ENCODE peak calls at places on chromosomes 12 and 14, in seven cellular contexts. P is mucosa of descending colon; X is tibial artery; Y is CD8-positive, alpha-beta T cell; W is body of pancreas; I is endodermal cell; O is fibroblast of lung. R is an unnamed sample.

GRCh38 chr14:103372552-103373304 is 12.5 kb upstream of the MARK3 start:
- DNase-seq in O (peak; percentile 93), W (no peak), I (no peak), X (no peak), Y (no peak), P (no peak), R (peak; percentile 73)

GRCh38 chr12:3354586-3354985 is 136.4 kb upstream of the PRMT8 start:
- DNase-seq in I (no peak), Y (no peak), O (no peak), X (peak; percentile 43), W (no peak), P (no peak), R (no peak)

GRCh38 chr12:101759396-101760047 is 20.3 kb upstream of the SYCP3 start:
- DNase-seq in Y (no peak), X (no peak), P (no peak), O (peak; percentile 15), W (no peak), I (no peak), R (no peak)

GRCh38 chr12:107431942-107432341 is 253.7 kb upstream of the PWP1 start:
- DNase-seq in P (no peak), Y (no peak), X (no peak), W (no peak), O (no peak), I (no peak), R (no peak)

GRCh38 chr14:85537526-85537925 is 7.6 kb downstream of the FLRT2 start:
- DNase-seq in P (no peak), X (no peak), W (no peak), I (no peak), Y (no peak), O (no peak), R (no peak)

GRCh38 chr12:57897296-57897974 is 43.9 kb upstream of the ATP23 start:
- DNase-seq in O (no peak), X (no peak), Y (no peak), W (no peak), P (no peak), I (peak; percentile 58), R (no peak)

GRCh38 chr12:47886471-47887240 is 18.1 kb downstream of the VDR start:
- DNase-seq in Y (no peak), X (peak; percentile 39), O (peak; percentile 82), I (no peak), W (no peak), P (no peak), R (no peak)

GRCh38 chr14:101602466-101602840 is 41.2 kb downstream of the DIO3 start:
- DNase-seq in X (no peak), I (peak; percentile 24), P (no peak), Y (no peak), W (no peak), O (no peak), R (no peak)

GRCh38 chr14:32233292-32233691 is 30.2 kb upstream of the RNU6-8 start:
- DNase-seq in I (no peak), P (no peak), W (no peak), O (peak; percentile 82), Y (no peak), X (no peak), R (no peak)

GRCh38 chr12:21073822-21074460 is 57.1 kb upstream of the SLCO1B1 start:
- DNase-seq in I (peak; percentile 82), P (no peak), Y (no peak), O (peak; percentile 90), X (no peak), W (no peak), R (no peak)

GRCh38 chr12:94290353-94290752 is 142.0 kb downstream of the PLXNC1 start:
- DNase-seq in O (no peak), W (no peak), X (no peak), I (peak; percentile 70), P (no peak), Y (no peak), R (no peak)

GRCh38 chr12:53196486-53196885 is 10.6 kb downstream of the ITGB7 start:
- DNase-seq in Y (no peak), X (peak; percentile 61), I (peak; percentile 65), W (no peak), O (no peak), P (no peak), R (no peak)

GRCh38 chr12:68809190-68810026 is 1.4 kb downstream of the MDM2 start:
- DNase-seq in P (no peak), Y (no peak), O (peak; percentile 22), W (no peak), I (no peak), X (no peak), R (no peak)

GRCh38 chr12:68814490-68815231 is 6.7 kb downstream of the MDM2 start:
- DNase-seq in X (no peak), O (no peak), W (no peak), P (no peak), I (no peak), Y (no peak), R (no peak)

GRCh38 chr12:68813242-68813593 is 5.2 kb downstream of the MDM2 start:
- DNase-seq in O (no peak), Y (no peak), I (no peak), X (no peak), W (no peak), P (no peak), R (no peak)

GRCh38 chr12:68815232-68815927 is 7.4 kb downstream of the MDM2 start:
- DNase-seq in X (no peak), O (no peak), Y (no peak), W (no peak), P (no peak), I (no peak), R (no peak)

DNA sequence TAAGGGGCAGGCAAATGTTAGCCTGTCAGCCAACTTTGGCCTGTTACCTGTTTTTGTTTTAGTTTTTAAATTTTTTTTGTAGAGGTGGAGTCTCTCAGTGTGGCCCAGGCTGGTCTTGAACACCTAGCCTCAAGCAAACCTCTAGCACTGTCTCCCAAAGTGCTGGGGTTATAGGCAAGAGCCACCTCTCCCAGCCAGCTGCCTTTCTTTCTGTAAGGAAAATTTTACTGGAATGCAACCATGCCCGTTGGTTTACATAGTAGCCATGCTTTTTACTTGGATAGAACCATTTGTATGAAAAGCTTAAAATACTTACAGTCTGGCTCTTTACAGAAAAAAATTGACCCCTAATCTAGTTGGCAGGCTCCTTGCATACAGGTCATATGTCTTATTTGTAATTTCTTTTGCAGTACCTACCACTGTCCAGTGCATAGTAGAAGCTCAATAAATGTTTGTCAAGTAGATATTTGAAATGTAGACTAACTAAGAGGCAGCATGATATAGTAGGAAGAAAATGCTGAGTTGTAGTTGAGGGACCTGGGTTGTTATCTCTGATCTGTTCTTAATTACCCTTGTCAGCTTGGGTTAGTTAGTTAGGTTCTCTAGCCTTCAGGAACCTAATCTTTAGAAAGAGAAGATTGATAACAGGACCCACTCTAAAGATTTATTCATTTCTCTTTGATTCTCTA is 4.7 kb downstream of the MDM2 start:
- DNase-seq in X (no peak), I (no peak), O (no peak), Y (no peak), P (no peak), W (no peak), R (no peak)
- H3K4me3 ChIP-seq in X (no peak overlapping the region), I (peak overlapping the region; percentile 34), O (no peak overlapping the region), Y (no peak overlapping the region), P (no peak overlapping the region), W (no peak overlapping the region), R (peak overlapping the region; percentile 16)

GRCh38 chr12:121508533-121508932 is 72.3 kb downstream of the KDM2B start:
- DNase-seq in P (no peak), I (no peak), O (no peak), X (no peak), W (no peak), Y (no peak), R (no peak)

GRCh38 chr12:121509339-121509738 is 71.5 kb downstream of the KDM2B start:
- DNase-seq in P (no peak), I (no peak), X (no peak), O (no peak), W (no peak), Y (no peak), R (no peak)

GRCh38 chr12:121507984-121508383 is 72.8 kb downstream of the KDM2B start:
- DNase-seq in W (no peak), P (no peak), I (no peak), O (no peak), X (no peak), Y (no peak), R (no peak)

GRCh38 chr12:121505513-121505912 is 75.3 kb downstream of the KDM2B start:
- DNase-seq in P (no peak), Y (no peak), I (no peak), X (no peak), O (peak; percentile 33), W (no peak), R (no peak)

GRCh38 chr12:121507245-121507644 is 73.6 kb downstream of the KDM2B start:
- DNase-seq in Y (no peak), P (no peak), X (no peak), O (no peak), I (no peak), W (no peak), R (no peak)
- H3K36me3 ChIP-seq in Y (peaks cover 8% of the 10 kb centered on the region), P (no peaks in the 10 kb centered on the region), X (peaks cover 17% of the 10 kb centered on the region), O (peaks cover 3% of the 10 kb centered on the region), I (peaks cover 60% of the 10 kb centered on the region), W (no peaks in the 10 kb centered on the region), R (no peaks in the 10 kb centered on the region)

DNA sequence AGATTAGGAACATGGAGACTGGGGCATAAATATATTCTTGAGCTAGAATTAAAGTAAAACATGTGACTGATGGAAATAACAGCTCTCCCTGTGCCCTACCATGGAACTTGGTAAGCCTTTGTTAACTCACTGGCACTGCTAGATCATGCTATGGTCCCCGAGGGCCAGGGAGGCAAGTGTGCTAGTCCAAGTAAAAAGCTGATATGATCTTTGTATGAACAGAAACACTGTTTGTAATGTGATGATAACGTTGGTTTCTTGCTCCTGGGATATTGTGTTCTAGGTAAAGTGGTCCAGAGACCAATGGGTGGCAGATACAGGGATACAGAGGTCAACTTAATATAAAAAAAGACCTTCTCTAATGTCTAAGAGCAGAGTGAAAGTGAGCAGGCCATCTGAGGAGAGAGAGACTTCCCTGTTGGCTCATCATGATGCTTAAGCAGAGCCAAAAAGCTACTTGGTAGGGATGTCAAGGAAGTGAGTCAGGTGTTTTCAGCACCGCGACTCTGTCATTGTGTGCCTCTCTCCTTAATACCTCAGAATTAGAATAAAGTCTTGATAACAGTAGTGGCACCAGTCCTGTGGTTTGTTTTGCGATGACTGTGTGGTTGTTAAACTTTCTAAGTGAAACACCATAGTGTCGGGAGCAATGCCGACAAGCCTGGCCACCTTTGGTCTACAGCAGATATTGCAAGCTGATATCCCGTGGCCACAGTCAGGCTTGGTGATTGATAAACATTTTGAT is 27.7 kb downstream of the BICD1 start:
- DNase-seq in I (peak; percentile 68), X (no peak), Y (peak; percentile 56), P (peak; percentile 4), O (peak; percentile 94), W (no peak), R (peak; percentile 42)
- H3K4me3 ChIP-seq in I (no peak overlapping the region), X (no peak overlapping the region), Y (no peak overlapping the region), P (no peak overlapping the region), O (no peak overlapping the region), W (no peak overlapping the region), R (no peak overlapping the region)

GRCh38 chr14:94056579-94057308 is 24.3 kb downstream of the DDX24 start:
- DNase-seq in W (peak; percentile 9), I (no peak), Y (no peak), X (peak; percentile 9), P (peak; percentile 45), O (peak; percentile 19), R (no peak)

GRCh38 chr14:94051779-94052178 is 25.6 kb downstream of the OTUB2 start:
- DNase-seq in I (no peak), W (no peak), X (peak; percentile 37), O (no peak), Y (no peak), P (no peak), R (no peak)

GRCh38 chr14:94054401-94054800 is 26.6 kb downstream of the DDX24 start:
- DNase-seq in P (no peak), I (no peak), Y (no peak), O (no peak), W (no peak), X (peak; percentile 17), R (no peak)

GRCh38 chr14:94052662-94053061 is 26.5 kb downstream of the OTUB2 start:
- DNase-seq in W (no peak), I (no peak), X (peak; percentile 6), P (no peak), Y (no peak), O (no peak), R (no peak)

GRCh38 chr14:94054936-94055335 is 26.1 kb downstream of the DDX24 start:
- DNase-seq in X (peak; percentile 23), O (no peak), P (no peak), I (peak; percentile 7), Y (no peak), W (peak; percentile 5), R (no peak)
- H3K36me3 ChIP-seq in X (peaks cover 100% of the 10 kb centered on the region), O (peaks cover 23% of the 10 kb centered on the region), P (no peaks in the 10 kb centered on the region), I (peaks cover 95% of the 10 kb centered on the region), Y (peaks cover 93% of the 10 kb centered on the region), W (peaks cover 6% of the 10 kb centered on the region), R (peaks cover 8% of the 10 kb centered on the region)

R was measured in kidney epithelial cell.